ENCODE peak calls at places on chromosome 5, in seven cellular contexts. One of them, this sample, is unnamed.
A peak's percentile ranks its signal among the peaks of the same experiment; 100 is the strongest.

GRCh38 chr5:122149691-122150090 is 20.3 kb downstream of the ZNF474 start:
- DNase-seq in HepG2: no peak
- DNase-seq in stomach: no peak
- DNase-seq in mammary epithelial cell: no peak
- DNase-seq in GM23248: no peak
- DNase-seq in body of pancreas: no peak
- DNase-seq in CD4-positive, CD25-positive, alpha-beta regulatory T cell: no peak
- DNase-seq in this sample: no peak

GRCh38 chr5:124746916-124747769 is 704 bp upstream of the ZNF608 start:
- DNase-seq in HepG2: peak; percentile 57
- DNase-seq in stomach: peak; percentile 79
- DNase-seq in mammary epithelial cell: peak; percentile 65
- DNase-seq in GM23248: peak; percentile 87
- DNase-seq in body of pancreas: peak; percentile 88
- DNase-seq in CD4-positive, CD25-positive, alpha-beta regulatory T cell: no peak
- DNase-seq in this sample: peak; percentile 98

GRCh38 chr5:145681686-145682085 is 153.5 kb downstream of the PRELID2 start:
- DNase-seq in HepG2: peak; percentile 83
- DNase-seq in stomach: peak; percentile 41
- DNase-seq in mammary epithelial cell: peak; percentile 63
- DNase-seq in GM23248: peak; percentile 84
- DNase-seq in body of pancreas: peak; percentile 72
- DNase-seq in CD4-positive, CD25-positive, alpha-beta regulatory T cell: no peak
- DNase-seq in this sample: peak; percentile 76

GRCh38 chr5:179478624-179479023 is 71.7 kb upstream of the RUFY1 start:
- DNase-seq in HepG2: no peak
- DNase-seq in stomach: no peak
- DNase-seq in mammary epithelial cell: no peak
- DNase-seq in GM23248: no peak
- DNase-seq in body of pancreas: no peak
- DNase-seq in CD4-positive, CD25-positive, alpha-beta regulatory T cell: no peak
- DNase-seq in this sample: no peak

GRCh38 chr5:34022131-34022705 is 14.4 kb upstream of the AMACR start:
- DNase-seq in HepG2: no peak
- DNase-seq in stomach: no peak
- DNase-seq in mammary epithelial cell: peak; percentile 19
- DNase-seq in GM23248: peak; percentile 74
- DNase-seq in body of pancreas: no peak
- DNase-seq in CD4-positive, CD25-positive, alpha-beta regulatory T cell: no peak
- DNase-seq in this sample: no peak

GRCh38 chr5:158514353-158514960 is 585.3 kb downstream of the EBF1 start:
- DNase-seq in HepG2: no peak
- DNase-seq in stomach: no peak
- DNase-seq in mammary epithelial cell: peak; percentile 9
- DNase-seq in GM23248: peak; percentile 84
- DNase-seq in body of pancreas: no peak
- DNase-seq in CD4-positive, CD25-positive, alpha-beta regulatory T cell: no peak
- DNase-seq in this sample: peak; percentile 8

GRCh38 chr5:152593388-152593787 is 188.3 kb upstream of the NMUR2 start:
- DNase-seq in HepG2: peak; percentile 10
- DNase-seq in stomach: no peak
- DNase-seq in mammary epithelial cell: no peak
- DNase-seq in GM23248: no peak
- DNase-seq in body of pancreas: no peak
- DNase-seq in CD4-positive, CD25-positive, alpha-beta regulatory T cell: no peak
- DNase-seq in this sample: no peak

GRCh38 chr5:155827949-155828348 is 499.0 kb upstream of the SGCD start:
- DNase-seq in HepG2: no peak
- DNase-seq in stomach: no peak
- DNase-seq in mammary epithelial cell: no peak
- DNase-seq in GM23248: no peak
- DNase-seq in body of pancreas: no peak
- DNase-seq in CD4-positive, CD25-positive, alpha-beta regulatory T cell: no peak
- DNase-seq in this sample: no peak

GRCh38 chr5:10602031-10602806 is 38.3 kb downstream of the ANKRD33B start:
- DNase-seq in HepG2: no peak
- DNase-seq in stomach: no peak
- DNase-seq in mammary epithelial cell: no peak
- DNase-seq in GM23248: no peak
- DNase-seq in body of pancreas: peak; percentile 19
- DNase-seq in CD4-positive, CD25-positive, alpha-beta regulatory T cell: no peak
- DNase-seq in this sample: no peak

GRCh38 chr5:56168066-56168478 is 65.1 kb downstream of the ANKRD55 start:
- DNase-seq in HepG2: no peak
- DNase-seq in stomach: no peak
- DNase-seq in mammary epithelial cell: no peak
- DNase-seq in GM23248: no peak
- DNase-seq in body of pancreas: no peak
- DNase-seq in CD4-positive, CD25-positive, alpha-beta regulatory T cell: no peak
- DNase-seq in this sample: peak; percentile 83

GRCh38 chr5:57841671-57842375 is 359.2 kb upstream of the ACTBL2 start:
- DNase-seq in HepG2: no peak
- DNase-seq in stomach: no peak
- DNase-seq in mammary epithelial cell: peak; percentile 99
- DNase-seq in GM23248: peak; percentile 91
- DNase-seq in body of pancreas: no peak
- DNase-seq in CD4-positive, CD25-positive, alpha-beta regulatory T cell: no peak
- DNase-seq in this sample: peak; percentile 86

GRCh38 chr5:115209279-115209678 is 39.6 kb upstream of the TRIM36 start:
- DNase-seq in HepG2: no peak
- DNase-seq in stomach: no peak
- DNase-seq in mammary epithelial cell: no peak
- DNase-seq in GM23248: no peak
- DNase-seq in body of pancreas: peak; percentile 40
- DNase-seq in CD4-positive, CD25-positive, alpha-beta regulatory T cell: no peak
- DNase-seq in this sample: peak; percentile 57

GRCh38 chr5:32123058-32123805 is 50.9 kb downstream of the GOLPH3 start:
- DNase-seq in HepG2: no peak
- DNase-seq in stomach: no peak
- DNase-seq in mammary epithelial cell: no peak
- DNase-seq in GM23248: no peak
- DNase-seq in body of pancreas: no peak
- DNase-seq in CD4-positive, CD25-positive, alpha-beta regulatory T cell: no peak
- DNase-seq in this sample: no peak
- H3K36me3 ChIP-seq in HepG2: peaks cover 62% of the 10 kb centered on the region
- H3K36me3 ChIP-seq in stomach: peaks cover 70% of the 10 kb centered on the region
- H3K36me3 ChIP-seq in mammary epithelial cell: peaks cover 11% of the 10 kb centered on the region
- H3K36me3 ChIP-seq in GM23248: peaks cover 47% of the 10 kb centered on the region
- H3K36me3 ChIP-seq in body of pancreas: no peaks in the 10 kb centered on the region
- H3K36me3 ChIP-seq in CD4-positive, CD25-positive, alpha-beta regulatory T cell: peaks cover 49% of the 10 kb centered on the region
- H3K36me3 ChIP-seq in this sample: peaks cover 19% of the 10 kb centered on the region

GRCh38 chr5:128345247-128345646 is 192.8 kb downstream of the FBN2 start:
- DNase-seq in HepG2: no peak
- DNase-seq in stomach: no peak
- DNase-seq in mammary epithelial cell: no peak
- DNase-seq in GM23248: no peak
- DNase-seq in body of pancreas: no peak
- DNase-seq in CD4-positive, CD25-positive, alpha-beta regulatory T cell: no peak
- DNase-seq in this sample: no peak

GRCh38 chr5:128353416-128354107 is 184.5 kb downstream of the FBN2 start:
- DNase-seq in HepG2: no peak
- DNase-seq in stomach: no peak
- DNase-seq in mammary epithelial cell: no peak
- DNase-seq in GM23248: no peak
- DNase-seq in body of pancreas: no peak
- DNase-seq in CD4-positive, CD25-positive, alpha-beta regulatory T cell: no peak
- DNase-seq in this sample: no peak

GRCh38 chr5:128350705-128351104 is 187.3 kb downstream of the FBN2 start:
- DNase-seq in HepG2: no peak
- DNase-seq in stomach: no peak
- DNase-seq in mammary epithelial cell: no peak
- DNase-seq in GM23248: no peak
- DNase-seq in body of pancreas: no peak
- DNase-seq in CD4-positive, CD25-positive, alpha-beta regulatory T cell: no peak
- DNase-seq in this sample: no peak

GRCh38 chr5:128346038-128346437 is 192.0 kb downstream of the FBN2 start:
- DNase-seq in HepG2: no peak
- DNase-seq in stomach: no peak
- DNase-seq in mammary epithelial cell: no peak
- DNase-seq in GM23248: no peak
- DNase-seq in body of pancreas: no peak
- DNase-seq in CD4-positive, CD25-positive, alpha-beta regulatory T cell: no peak
- DNase-seq in this sample: no peak

GRCh38 chr5:128349044-128349629 is 188.9 kb downstream of the FBN2 start:
- DNase-seq in HepG2: no peak
- DNase-seq in stomach: peak; percentile 28
- DNase-seq in mammary epithelial cell: peak; percentile 88
- DNase-seq in GM23248: no peak
- DNase-seq in body of pancreas: peak; percentile 46
- DNase-seq in CD4-positive, CD25-positive, alpha-beta regulatory T cell: no peak
- DNase-seq in this sample: peak; percentile 14
- H3K36me3 ChIP-seq in HepG2: no peaks in the 10 kb centered on the region
- H3K36me3 ChIP-seq in stomach: no peaks in the 10 kb centered on the region
- H3K36me3 ChIP-seq in mammary epithelial cell: peaks cover 14% of the 10 kb centered on the region
- H3K36me3 ChIP-seq in GM23248: no peaks in the 10 kb centered on the region
- H3K36me3 ChIP-seq in body of pancreas: no peaks in the 10 kb centered on the region
- H3K36me3 ChIP-seq in CD4-positive, CD25-positive, alpha-beta regulatory T cell: no peaks in the 10 kb centered on the region
- H3K36me3 ChIP-seq in this sample: peaks cover 49% of the 10 kb centered on the region

GRCh38 chr5:77785229-77785628 is 9.1 kb upstream of the TBCA start:
- DNase-seq in HepG2: no peak
- DNase-seq in stomach: no peak
- DNase-seq in mammary epithelial cell: no peak
- DNase-seq in GM23248: no peak
- DNase-seq in body of pancreas: no peak
- DNase-seq in CD4-positive, CD25-positive, alpha-beta regulatory T cell: no peak
- DNase-seq in this sample: no peak
- H3K36me3 ChIP-seq in HepG2: no peaks in the 10 kb centered on the region
- H3K36me3 ChIP-seq in stomach: no peaks in the 10 kb centered on the region
- H3K36me3 ChIP-seq in mammary epithelial cell: no peaks in the 10 kb centered on the region
- H3K36me3 ChIP-seq in GM23248: no peaks in the 10 kb centered on the region
- H3K36me3 ChIP-seq in body of pancreas: no peaks in the 10 kb centered on the region
- H3K36me3 ChIP-seq in CD4-positive, CD25-positive, alpha-beta regulatory T cell: no peaks in the 10 kb centered on the region
- H3K36me3 ChIP-seq in this sample: no peaks in the 10 kb centered on the region

GRCh38 chr5:134568339-134568700 is 42.9 kb downstream of the JADE2 start:
- DNase-seq in HepG2: no peak
- DNase-seq in stomach: no peak
- DNase-seq in mammary epithelial cell: no peak
- DNase-seq in GM23248: no peak
- DNase-seq in body of pancreas: no peak
- DNase-seq in CD4-positive, CD25-positive, alpha-beta regulatory T cell: no peak
- DNase-seq in this sample: no peak

GRCh38 chr5:134570365-134570758 is 44.9 kb downstream of the JADE2 start:
- DNase-seq in HepG2: no peak
- DNase-seq in stomach: no peak
- DNase-seq in mammary epithelial cell: no peak
- DNase-seq in GM23248: no peak
- DNase-seq in body of pancreas: no peak
- DNase-seq in CD4-positive, CD25-positive, alpha-beta regulatory T cell: no peak
- DNase-seq in this sample: no peak

GRCh38 chr5:134570886-134571285 is 45.4 kb downstream of the JADE2 start:
- DNase-seq in HepG2: no peak
- DNase-seq in stomach: no peak
- DNase-seq in mammary epithelial cell: no peak
- DNase-seq in GM23248: no peak
- DNase-seq in body of pancreas: no peak
- DNase-seq in CD4-positive, CD25-positive, alpha-beta regulatory T cell: no peak
- DNase-seq in this sample: no peak

GRCh38 chr5:134568761-134569725 is 43.6 kb downstream of the JADE2 start:
- DNase-seq in HepG2: no peak
- DNase-seq in stomach: peak; percentile 91
- DNase-seq in mammary epithelial cell: no peak
- DNase-seq in GM23248: peak; percentile 60
- DNase-seq in body of pancreas: peak; percentile 85
- DNase-seq in CD4-positive, CD25-positive, alpha-beta regulatory T cell: no peak
- DNase-seq in this sample: no peak

DNA sequence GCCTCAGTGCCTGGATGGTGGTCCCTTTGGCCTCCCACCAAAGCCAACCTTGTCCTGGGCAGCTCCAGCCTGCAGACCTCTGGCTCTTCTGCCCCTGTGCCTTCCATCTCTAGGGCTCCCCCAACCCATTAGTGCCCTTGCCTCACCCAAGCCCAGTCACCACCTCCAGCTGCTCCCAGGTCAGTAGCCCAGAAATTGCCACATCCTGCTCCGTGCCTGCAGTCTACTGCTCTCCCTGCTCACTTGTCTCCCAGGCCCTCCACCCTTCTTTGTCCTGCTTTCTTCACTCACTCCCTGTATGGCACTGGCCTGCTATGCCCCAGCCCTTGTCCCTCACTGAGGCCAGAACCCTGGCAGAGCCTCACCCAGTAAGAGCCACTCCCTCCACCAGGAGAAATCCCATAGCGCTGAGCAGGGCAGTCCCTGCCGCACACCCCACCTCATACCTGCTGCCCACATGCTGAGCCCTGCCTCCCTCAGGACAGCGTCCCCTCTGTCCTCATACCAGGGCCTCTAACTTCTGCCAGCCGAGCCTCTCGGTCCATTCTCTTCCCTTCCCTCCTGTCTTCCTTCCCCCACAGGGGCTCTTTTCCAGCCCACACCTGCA is 44.4 kb downstream of the JADE2 start:
- DNase-seq in HepG2: no peak
- DNase-seq in stomach: no peak
- DNase-seq in mammary epithelial cell: no peak
- DNase-seq in GM23248: no peak
- DNase-seq in body of pancreas: no peak
- DNase-seq in CD4-positive, CD25-positive, alpha-beta regulatory T cell: no peak
- DNase-seq in this sample: no peak
- H3K36me3 ChIP-seq in HepG2: peaks cover 73% of the 10 kb centered on the region
- H3K36me3 ChIP-seq in stomach: peaks cover 92% of the 10 kb centered on the region
- H3K36me3 ChIP-seq in mammary epithelial cell: peaks cover 9% of the 10 kb centered on the region
- H3K36me3 ChIP-seq in GM23248: no peaks in the 10 kb centered on the region
- H3K36me3 ChIP-seq in body of pancreas: peaks cover 9% of the 10 kb centered on the region
- H3K36me3 ChIP-seq in CD4-positive, CD25-positive, alpha-beta regulatory T cell: peaks cover 97% of the 10 kb centered on the region
- H3K36me3 ChIP-seq in this sample: peaks cover 98% of the 10 kb centered on the region

DNA sequence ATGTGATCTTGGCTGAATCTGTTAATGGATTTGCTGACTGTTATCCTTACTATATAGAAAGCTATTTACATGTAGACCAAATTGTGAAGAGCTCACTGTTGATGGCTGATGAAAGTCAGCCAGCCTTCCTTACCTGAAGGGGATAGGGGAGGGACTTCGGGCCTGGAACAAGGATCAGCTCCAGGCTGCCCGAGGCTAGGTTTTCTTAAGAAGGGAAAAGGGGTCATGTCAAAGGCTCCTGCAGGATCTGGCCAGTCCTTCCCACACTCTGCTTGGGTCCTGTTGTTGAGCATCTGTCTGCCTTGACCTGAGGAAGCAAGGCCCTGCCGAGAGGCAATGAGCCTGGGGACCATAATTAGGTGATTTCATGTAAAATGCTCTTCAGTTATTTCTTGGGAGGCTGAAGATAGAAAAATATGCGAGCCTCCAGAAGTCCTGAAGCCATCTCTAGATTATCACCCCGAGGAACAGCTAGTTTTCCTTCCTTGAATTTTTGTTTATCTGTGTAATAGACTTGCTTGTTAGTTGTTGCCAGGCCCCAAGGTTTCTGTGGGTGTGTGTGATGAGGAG is 261.4 kb downstream of the PDZD2 start:
- DNase-seq in HepG2: no peak
- DNase-seq in stomach: no peak
- DNase-seq in mammary epithelial cell: no peak
- DNase-seq in GM23248: no peak
- DNase-seq in body of pancreas: no peak
- DNase-seq in CD4-positive, CD25-positive, alpha-beta regulatory T cell: no peak
- DNase-seq in this sample: no peak
- H3K36me3 ChIP-seq in HepG2: no peaks in the 10 kb centered on the region
- H3K36me3 ChIP-seq in stomach: no peaks in the 10 kb centered on the region
- H3K36me3 ChIP-seq in mammary epithelial cell: no peaks in the 10 kb centered on the region
- H3K36me3 ChIP-seq in GM23248: no peaks in the 10 kb centered on the region
- H3K36me3 ChIP-seq in body of pancreas: no peaks in the 10 kb centered on the region
- H3K36me3 ChIP-seq in CD4-positive, CD25-positive, alpha-beta regulatory T cell: no peaks in the 10 kb centered on the region
- H3K36me3 ChIP-seq in this sample: no peaks in the 10 kb centered on the region

This sample was measured in mesenchymal stem cell.